ENCODE peak calls at places on chromosomes 6 and 20, in eight cellular contexts. L, F, P, Z, V, X, N and W are unnamed samples.

GRCh38 chr6:154721460-154721859 is 11.8 kb upstream of the SCAF8 start:
- DNase-seq in L (no peak), F (no peak), P (no peak), Z (no peak), V (peak), X (no peak), N (no peak), W (no peak)

GRCh38 chr20:6495907-6496306 is 271.6 kb upstream of the BMP2 start:
- DNase-seq in L (no peak), F (no peak), P (no peak), Z (no peak), V (no peak), X (no peak), N (no peak), W (no peak)

GRCh38 chr6:34982424-34982852 is 93.4 kb downstream of the ANKS1A start:
- DNase-seq in L (peak), F (no peak), P (no peak), Z (no peak), V (peak), X (no peak), N (no peak), W (peak)

GRCh38 chr6:14676084-14676483 is 558.5 kb downstream of the CD83 start:
- DNase-seq in L (no peak), F (no peak), P (no peak), Z (no peak), V (no peak), X (no peak), N (no peak), W (no peak)

GRCh38 chr6:161066511-161066910 is 74.9 kb downstream of the MAP3K4 start:
- DNase-seq in L (peak), F (no peak), P (no peak), Z (no peak), V (no peak), X (no peak), N (no peak), W (peak)

GRCh38 chr6:37182736-37183590 is 13.0 kb downstream of the PIM1 start:
- DNase-seq in L (no peak), F (peak), P (peak), Z (no peak), V (no peak), X (no peak), N (no peak), W (no peak)

GRCh38 chr6:164035912-164036485 is 621.5 kb downstream of the QKI start:
- DNase-seq in L (no peak), F (no peak), P (no peak), Z (no peak), V (no peak), X (peak), N (peak), W (no peak)

GRCh38 chr20:3380228-3381070 is 27.0 kb downstream of the DNAAF9 start:
- DNase-seq in L (no peak), F (no peak), P (no peak), Z (no peak), V (no peak), X (no peak), N (no peak), W (no peak)

GRCh38 chr20:48107560-48107959 is 322.3 kb upstream of the SULF2 start:
- DNase-seq in L (peak), F (no peak), P (no peak), Z (no peak), V (no peak), X (no peak), N (no peak), W (peak)

GRCh38 chr20:34567885-34568865 is 9.7 kb downstream of the MAP1LC3A start:
- DNase-seq in L (no peak), F (no peak), P (peak), Z (no peak), V (no peak), X (peak), N (no peak), W (no peak)

GRCh38 chr20:41029150-41029872 is 689 bp downstream of the TOP1 start:
- DNase-seq in L (peak), F (peak), P (peak), Z (peak), V (no peak), X (peak), N (peak), W (peak)

GRCh38 chr20:48797275-48797825 is 30.4 kb downstream of the PREX1 start:
- DNase-seq in L (no peak), F (no peak), P (peak), Z (peak), V (no peak), X (no peak), N (no peak), W (no peak)

GRCh38 chr6:1113921-1114320 is 198.0 kb upstream of the FOXQ1 start:
- DNase-seq in L (no peak), F (no peak), P (no peak), Z (no peak), V (no peak), X (no peak), N (no peak), W (no peak)

GRCh38 chr6:20605581-20605980 is 71.3 kb downstream of the CDKAL1 start:
- DNase-seq in L (no peak), F (no peak), P (no peak), Z (no peak), V (no peak), X (no peak), N (no peak), W (no peak)

GRCh38 chr6:157990321-157991066 is 8.8 kb downstream of the SYNJ2 start:
- DNase-seq in L (no peak), F (peak), P (peak), Z (no peak), V (no peak), X (peak), N (no peak), W (no peak)

GRCh38 chr20:50392138-50392866 is 117.9 kb upstream of the PTPN1 start:
- DNase-seq in L (no peak), F (no peak), P (no peak), Z (no peak), V (no peak), X (no peak), N (no peak), W (no peak)

GRCh38 chr6:38909020-38909730 is 139.4 kb upstream of the GLP1R start:
- DNase-seq in L (peak), F (no peak), P (no peak), Z (no peak), V (no peak), X (no peak), N (peak), W (no peak)